ENCODE peak calls at places on chromosomes 6 and 20, in eight cellular contexts. E is left ventricle myocardium inferior; W is stimulated activated CD4-positive, alpha-beta T cell treated with anti-CD3 and anti-CD28 coated beads, Interleukin-15, amount 100 ng/mL, for 1 hour; O is GM04503; V is cardiac fibroblast; A is HTR-8/SVneo; Q is left lung; I is ELR. N is an unnamed sample.
A peak's percentile ranks its signal among the peaks of the same experiment; 100 is the strongest.

GRCh38 chr6:69390125-69390524 is 406.7 kb downstream of the LMBRD1 start:
- DNase-seq in E (no peak), W (no peak), O (no peak), V (no peak), A (no peak), Q (no peak), I (no peak), N (no peak)

GRCh38 chr6:159094444-159095252 is 49.9 kb upstream of the TAGAP start:
- DNase-seq in E (no peak), W (no peak), O (no peak), V (no peak), A (no peak), Q (peak; percentile 67), I (no peak), N (no peak)

GRCh38 chr6:139161817-139162284 is 27.0 kb downstream of the HECA start:
- DNase-seq in E (no peak), W (peak; percentile 39), O (no peak), V (no peak), A (no peak), Q (no peak), I (peak; percentile 41), N (no peak)

GRCh38 chr6:22099241-22099640 is 197.6 kb downstream of the PRL start:
- DNase-seq in E (no peak), W (no peak), O (no peak), V (no peak), A (no peak), Q (no peak), I (no peak), N (no peak)

GRCh38 chr6:160363016-160363996 is 15.1 kb downstream of the SLC22A3 start:
- DNase-seq in E (no peak), W (no peak), O (no peak), V (no peak), A (no peak), Q (no peak), I (no peak), N (no peak)

GRCh38 chr6:38272222-38272621 is 367.5 kb downstream of the BTBD9 start:
- DNase-seq in E (no peak), W (no peak), O (no peak), V (no peak), A (no peak), Q (no peak), I (no peak), N (no peak)

GRCh38 chr6:138520463-138520862 is 21.2 kb upstream of the NHSL1 start:
- DNase-seq in E (no peak), W (no peak), O (no peak), V (peak; percentile 56), A (peak; percentile 30), Q (no peak), I (peak; percentile 56), N (no peak)

GRCh38 chr6:68040312-68040778 is 594.7 kb upstream of the ADGRB3 start:
- DNase-seq in E (no peak), W (no peak), O (no peak), V (peak; percentile 21), A (no peak), Q (no peak), I (no peak), N (no peak)

GRCh38 chr20:53773792-53774371 is 180.2 kb upstream of the ZNF217 start:
- DNase-seq in E (no peak), W (no peak), O (peak; percentile 99), V (peak; percentile 93), A (peak; percentile 99), Q (no peak), I (peak; percentile 100), N (no peak)

GRCh38 chr6:30900863-30901417 is 7.1 kb upstream of the GTF2H4 start:
- DNase-seq in E (no peak), W (no peak), O (no peak), V (no peak), A (no peak), Q (no peak), I (no peak), N (no peak)

GRCh38 chr6:160042014-160042773 is 73.3 kb downstream of the IGF2R start:
- DNase-seq in E (no peak), W (no peak), O (no peak), V (peak; percentile 38), A (no peak), Q (no peak), I (peak; percentile 41), N (no peak)

GRCh38 chr6:71410681-71411080 is 122.1 kb downstream of the OGFRL1 start:
- DNase-seq in E (no peak), W (no peak), O (no peak), V (no peak), A (no peak), Q (no peak), I (no peak), N (no peak)

GRCh38 chr6:167454003-167454402 is 129.1 kb downstream of the TTLL2 start:
- DNase-seq in E (no peak), W (no peak), O (no peak), V (no peak), A (no peak), Q (no peak), I (no peak), N (no peak)

GRCh38 chr20:48983423-48984400 is 62.2 kb downstream of the ARFGEF2 start:
- DNase-seq in E (peak; percentile 18), W (no peak), O (peak; percentile 33), V (peak; percentile 79), A (peak; percentile 93), Q (no peak), I (peak; percentile 96), N (no peak)

GRCh38 chr6:42697268-42697655 is 25.1 kb downstream of the PRPH2 start:
- DNase-seq in E (no peak), W (no peak), O (no peak), V (no peak), A (no peak), Q (no peak), I (no peak), N (no peak)

N was measured in lower lobe of right lung.